ENCODE peak calls at places on chromosome 1, in four cellular contexts. X is ovary, S is ascending aorta, F is uterus. D is an unnamed sample.

GRCh38 chr1:201647094-201647493 is 108.2 kb downstream of the NAV1 start:
- DNase-seq in X (no peak), S (no peak), F (no peak), D (no peak)

GRCh38 chr1:15952317-15953258 is 23.3 kb downstream of the ZBTB17 start:
- DNase-seq in X (peak; percentile 55), S (no peak), F (no peak), D (no peak)

GRCh38 chr1:119703666-119704450 is 7.9 kb upstream of the PHGDH start:
- DNase-seq in X (no peak), S (no peak), F (no peak), D (no peak)

GRCh38 chr1:116907351-116907750 is 2.4 kb upstream of the PTGFRN start:
- DNase-seq in X (no peak), S (no peak), F (no peak), D (no peak)

GRCh38 chr1:10761503-10762152 is 34.8 kb downstream of the CASZ1 start:
- DNase-seq in X (no peak), S (no peak), F (no peak), D (no peak)

GRCh38 chr1:193538004-193538355 is 351.6 kb upstream of the B3GALT2 start:
- DNase-seq in X (no peak), S (no peak), F (no peak), D (no peak)

GRCh38 chr1:103761896-103762295 is 12.2 kb downstream of the AMY1C start:
- DNase-seq in X (no peak), S (no peak), F (no peak), D (no peak)

GRCh38 chr1:176931526-176931925 is 233.0 kb downstream of the ASTN1 start:
- DNase-seq in X (no peak), S (no peak), F (no peak), D (no peak)

GRCh38 chr1:201488817-201489581 is 17.9 kb downstream of the CSRP1 start:
- DNase-seq in X (peak; percentile 49), S (peak; percentile 31), F (peak; percentile 71), D (peak; percentile 48)

GRCh38 chr1:12339410-12339809 is 109.6 kb downstream of the VPS13D start:
- DNase-seq in X (no peak), S (no peak), F (no peak), D (no peak)
- TF ChIP-seq CTCF in X (no peak), S (peak; percentile 14), F (no peak), D (peak; percentile 40)

GRCh38 chr1:181097242-181097641 is 8.7 kb downstream of the IER5 start:
- DNase-seq in X (no peak), S (no peak), F (peak; percentile 39), D (no peak)
- H3K4me1 ChIP-seq in X (peaks cover 15% of the 10 kb centered on the region), S (peaks cover 20% of the 10 kb centered on the region), F (peaks cover 9% of the 10 kb centered on the region), D (peaks cover 88% of the 10 kb centered on the region)

DNA sequence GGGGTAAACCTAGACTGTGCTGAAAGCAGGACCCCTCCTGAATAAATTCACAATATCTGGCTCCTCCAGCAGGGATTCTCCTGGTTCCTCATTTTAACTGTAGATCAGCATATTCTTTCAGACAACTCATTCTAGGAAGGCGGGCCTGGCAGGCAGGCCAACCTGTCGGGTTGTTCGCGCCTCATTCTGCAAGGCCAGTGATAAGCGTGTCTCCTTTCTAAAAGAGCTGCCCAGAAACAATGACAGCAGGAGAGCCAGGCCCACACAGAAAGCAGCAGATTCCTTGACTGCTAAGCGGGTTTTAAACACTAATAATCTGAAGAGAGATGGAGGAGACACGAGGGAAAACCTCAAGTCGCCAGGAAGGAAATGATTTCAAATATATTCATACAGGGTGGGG is 70.0 kb downstream of the NTPCR start:
- DNase-seq in X (no peak), S (no peak), F (no peak), D (no peak)
- TF ChIP-seq CTCF in X (no peak), S (no peak), F (no peak), D (no peak)

GRCh38 chr1:94100129-94100784 is 20.7 kb downstream of the ABCA4 start:
- DNase-seq in X (no peak), S (no peak), F (no peak), D (no peak)

GRCh38 chr1:94101613-94101940 is 19.4 kb downstream of the ABCA4 start:
- DNase-seq in X (no peak), S (no peak), F (peak; percentile 63), D (no peak)

GRCh38 chr1:94102126-94102525 is 18.8 kb downstream of the ABCA4 start:
- DNase-seq in X (no peak), S (no peak), F (no peak), D (no peak)

GRCh38 chr1:94099303-94099702 is 21.6 kb downstream of the ABCA4 start:
- DNase-seq in X (no peak), S (no peak), F (no peak), D (no peak)

GRCh38 chr1:94100785-94101612 is 19.9 kb downstream of the ABCA4 start:
- DNase-seq in X (no peak), S (no peak), F (peak; percentile 68), D (no peak)
- H3K4me1 ChIP-seq in X (peaks cover 19% of the 10 kb centered on the region), S (no peaks in the 10 kb centered on the region), F (peaks cover 5% of the 10 kb centered on the region), D (peaks cover 25% of the 10 kb centered on the region)

GRCh38 chr1:9058465-9058864 is 11.0 kb downstream of the SLC2A5 start:
- DNase-seq in X (no peak), S (no peak), F (no peak), D (no peak)
- TF ChIP-seq CTCF in X (no peak), S (no peak), F (no peak), D (peak; percentile 47)

GRCh38 chr1:153611024-153611352 is 1.9 kb downstream of the S100A16 start:
- DNase-seq in X (no peak), S (no peak), F (no peak), D (no peak)
- H3K4me1 ChIP-seq in X (peaks cover 27% of the 10 kb centered on the region), S (peaks cover 7% of the 10 kb centered on the region), F (peaks cover 8% of the 10 kb centered on the region), D (peaks cover 63% of the 10 kb centered on the region)

GRCh38 chr1:68047659-68048026 is 2.8 kb downstream of the DIRAS3 start:
- DNase-seq in X (no peak), S (no peak), F (no peak), D (no peak)
- TF ChIP-seq CTCF in X (no peak), S (no peak), F (no peak), D (no peak)

DNA sequence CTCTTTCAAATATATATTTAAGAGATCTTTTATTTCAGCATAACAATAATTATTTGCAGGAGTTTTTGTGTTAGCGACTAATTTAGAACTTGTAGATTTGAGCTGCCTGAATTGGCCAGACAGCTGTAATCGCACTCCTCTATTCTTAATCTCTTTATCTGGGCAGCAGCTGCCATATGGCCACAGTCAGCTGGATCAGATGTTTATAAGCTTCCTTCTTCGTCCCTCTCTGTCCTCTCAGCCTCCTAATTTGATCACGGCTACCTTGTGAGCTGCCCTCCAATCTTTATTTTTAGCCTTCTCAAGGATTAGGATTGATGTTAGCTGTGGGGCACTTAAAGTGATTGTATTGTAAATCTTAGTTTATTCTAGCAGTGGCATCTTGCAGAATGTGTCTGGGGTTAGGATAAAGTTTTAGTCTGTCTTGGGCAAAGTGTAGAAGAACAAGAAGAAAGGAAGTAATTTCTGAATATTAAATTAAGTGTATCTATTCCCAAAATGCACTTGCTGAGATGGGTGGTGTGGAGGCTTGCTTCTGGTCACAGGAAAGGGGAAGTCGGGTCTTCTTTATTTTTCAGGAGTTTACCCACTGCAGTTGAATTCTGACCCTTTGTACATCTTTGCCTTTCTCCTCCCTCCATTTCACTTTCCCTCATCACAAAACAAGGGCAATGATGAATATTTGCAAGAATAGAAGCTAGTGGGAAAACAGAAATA is 1.1 kb downstream of the ZBTB18 start:
- DNase-seq in X (no peak), S (no peak), F (no peak), D (no peak)
- H3K4me1 ChIP-seq in X (no peaks in the 10 kb centered on the region), S (no peaks in the 10 kb centered on the region), F (peaks cover 5% of the 10 kb centered on the region), D (peaks cover 68% of the 10 kb centered on the region)

DNA sequence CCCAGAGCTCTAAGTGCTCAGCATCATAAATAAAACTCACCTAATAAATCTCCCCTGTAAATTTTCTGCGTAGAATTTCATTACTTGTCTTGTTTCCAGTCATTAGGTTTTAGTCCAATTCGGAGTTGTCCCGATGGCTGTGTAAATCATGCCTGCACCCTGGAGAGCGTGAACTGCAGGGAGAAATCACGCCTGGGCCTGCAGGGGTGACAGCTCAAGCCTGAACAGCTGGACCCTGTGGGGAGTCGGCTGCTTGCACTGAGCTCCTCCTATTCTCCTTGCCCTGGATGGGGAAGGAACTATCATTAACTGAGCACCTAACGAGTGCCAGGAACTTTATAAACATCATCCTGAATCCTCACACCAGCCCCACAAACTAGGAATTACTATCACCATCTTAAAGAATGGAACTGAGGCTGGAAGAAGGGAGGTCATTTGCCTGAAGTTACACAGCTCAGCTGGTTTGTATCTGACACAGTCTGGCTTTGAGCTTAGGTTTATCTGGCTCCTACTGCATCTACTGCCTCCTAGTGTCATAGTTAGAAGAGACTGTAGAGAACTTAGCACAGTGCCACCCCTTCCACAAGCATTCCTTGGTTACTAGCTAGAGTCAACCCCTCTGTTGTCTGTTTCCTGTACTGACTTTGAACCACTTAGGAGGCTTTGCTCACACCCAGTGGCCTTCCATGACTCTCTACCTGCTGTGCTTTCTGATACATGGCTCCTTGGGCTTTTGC is 25.1 kb upstream of the POU3F1 start:
- DNase-seq in X (no peak), S (no peak), F (no peak), D (no peak)
- TF ChIP-seq CTCF in X (no peak), S (no peak), F (no peak), D (peak; percentile 28)

D was measured in left ventricle myocardium inferior.